ENCODE peak calls at places on chromosomes 11 and 22, in eight cellular contexts. I is adrenal gland, H is colonic mucosa, S is dorsolateral prefrontal cortex, J is body of pancreas, A is testis, F is kidney, B is AG04450. X is an unnamed sample.

GRCh38 chr11:46242462-46242960 is 35.0 kb upstream of the CREB3L1 start:
- DNase-seq in F (no peak), A (no peak), H (no peak), B (no peak), I (no peak), S (no peak), J (no peak), X (no peak)

GRCh38 chr11:88404932-88405710 is 67.6 kb upstream of the CTSC start:
- DNase-seq in H (no peak), A (no peak), F (no peak), I (no peak), J (no peak), B (no peak), S (no peak), X (no peak)

GRCh38 chr22:17471901-17472566 is 91.3 kb upstream of the SLC25A18 start:
- DNase-seq in B (no peak), I (no peak), A (no peak), S (no peak), H (no peak), J (no peak), F (no peak), X (no peak)

GRCh38 chr11:94806436-94806835 is 38.3 kb downstream of the AMOTL1 start:
- DNase-seq in B (no peak), F (no peak), I (no peak), J (no peak), S (no peak), H (no peak), A (no peak), X (no peak)

GRCh38 chr11:74019860-74020259 is 11.0 kb upstream of the UCP3 start:
- DNase-seq in I (no peak), S (no peak), H (no peak), J (no peak), F (no peak), A (no peak), B (no peak), X (no peak)

GRCh38 chr11:77047007-77047927 is 13.1 kb downstream of the B3GNT6 start:
- DNase-seq in S (peak; percentile 72), B (peak; percentile 79), F (no peak), H (peak; percentile 90), J (peak; percentile 80), A (peak; percentile 93), I (peak; percentile 86), X (peak; percentile 82)

GRCh38 chr22:49016909-49017768 is 810.5 kb downstream of the BRD1 start:
- DNase-seq in I (peak; percentile 7), A (no peak), B (no peak), S (no peak), J (peak; percentile 3), H (no peak), F (peak; percentile 22), X (peak; percentile 54)

GRCh38 chr11:47161134-47161854 is 15.4 kb downstream of the ARFGAP2 start:
- DNase-seq in H (peak; percentile 65), I (peak; percentile 62), J (peak; percentile 75), F (peak; percentile 80), A (peak; percentile 74), B (no peak), S (peak; percentile 64), X (no peak)

GRCh38 chr11:125079151-125079877 is 16.2 kb downstream of the SLC37A2 start:
- DNase-seq in S (no peak), B (no peak), I (no peak), F (no peak), J (no peak), H (no peak), A (no peak), X (no peak)

GRCh38 chr11:12121504-12121903 is 11.1 kb downstream of the MICAL2 start:
- DNase-seq in S (peak; percentile 93), A (no peak), I (no peak), B (no peak), J (no peak), F (no peak), H (no peak), X (no peak)

GRCh38 chr11:64870176-64870892 is 8.1 kb downstream of the EHD1 start:
- DNase-seq in I (no peak), S (no peak), F (no peak), J (no peak), H (no peak), A (no peak), B (no peak), X (peak; percentile 87)

GRCh38 chr22:44759430-44760310 is 7.3 kb downstream of the ARHGAP8 start:
- DNase-seq in S (no peak), J (no peak), F (peak; percentile 51), A (no peak), H (no peak), I (no peak), B (no peak), X (no peak)

GRCh38 chr11:5384335-5384734 is 723 bp downstream of the OR51M1 start:
- DNase-seq in I (no peak), F (no peak), S (no peak), A (no peak), H (no peak), J (no peak), B (no peak), X (no peak)

GRCh38 chr11:5394091-5394490 is 10.5 kb downstream of the OR51M1 start:
- DNase-seq in F (no peak), H (no peak), J (no peak), I (no peak), S (no peak), A (no peak), B (no peak), X (no peak)

GRCh38 chr11:5390210-5390609 is 6.6 kb downstream of the OR51M1 start:
- DNase-seq in B (no peak), I (no peak), S (no peak), A (no peak), J (no peak), H (no peak), F (no peak), X (no peak)
- TF ChIP-seq CTCF in B (peak; percentile 25), I (no peak), S (no peak), A (no peak), J (no peak), H (no peak), F (no peak), X (no peak)

DNA sequence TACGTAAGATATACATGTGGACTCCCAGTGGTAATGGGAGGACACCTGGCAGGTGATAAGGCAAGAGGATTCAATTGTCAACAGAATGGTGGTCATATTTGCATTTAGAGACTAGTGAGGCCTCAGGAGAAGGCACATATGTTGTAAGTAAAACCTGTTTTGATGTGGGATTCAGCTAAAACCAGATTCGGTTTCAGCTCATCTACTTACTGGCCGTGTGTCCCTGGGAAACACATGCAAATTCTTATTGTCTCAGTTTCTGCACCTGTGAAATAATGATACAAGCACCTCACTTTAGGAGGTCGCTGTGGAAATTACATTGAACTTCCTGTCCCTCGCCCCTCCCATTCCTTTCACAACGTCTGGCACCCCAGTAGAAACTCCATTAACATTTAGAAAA is 78.9 kb upstream of the FIBIN start:
- DNase-seq in B (no peak), I (no peak), A (no peak), J (no peak), S (no peak), H (no peak), F (no peak), X (no peak)
- H3K27ac ChIP-seq in B (no peak overlapping the region), I (no peak overlapping the region), A (no peak overlapping the region), J (no peak overlapping the region), S (no peak overlapping the region), H (no peak overlapping the region), F (no peak overlapping the region), X (no peak overlapping the region)

DNA sequence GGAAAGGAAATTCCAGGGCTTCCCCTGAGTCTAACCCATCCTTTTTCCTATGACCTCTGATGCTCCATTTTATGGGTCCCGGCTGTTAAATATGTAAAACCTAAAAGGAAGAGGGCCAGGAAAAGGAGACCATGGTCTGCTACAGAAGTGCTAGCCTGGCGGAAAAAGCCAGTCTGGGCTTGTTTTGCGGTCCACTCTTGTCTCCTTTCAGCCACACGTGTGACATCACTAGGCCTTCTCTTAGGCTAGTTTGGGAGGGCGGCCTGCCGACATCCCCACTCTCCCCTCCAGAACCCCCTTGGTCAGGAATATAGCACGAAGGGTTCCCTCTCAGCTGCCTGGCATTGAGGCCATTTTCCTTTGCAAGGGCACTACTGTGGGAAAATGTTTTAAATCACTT is 86.8 kb downstream of the UBASH3B start:
- DNase-seq in J (no peak), I (no peak), B (no peak), H (no peak), S (no peak), F (no peak), A (no peak), X (no peak)
- TF ChIP-seq CTCF in J (no peak), I (no peak), B (no peak), H (no peak), S (no peak), F (no peak), A (no peak), X (no peak)

GRCh38 chr11:78205256-78205655 is 16.5 kb downstream of the USP35 start:
- DNase-seq in J (no peak), F (no peak), H (no peak), A (no peak), I (no peak), B (no peak), S (no peak), X (no peak)

GRCh38 chr11:78202733-78203167 is 14.0 kb downstream of the USP35 start:
- DNase-seq in H (no peak), A (no peak), J (no peak), I (no peak), B (no peak), S (no peak), F (no peak), X (no peak)

GRCh38 chr11:78205691-78206090 is 17.0 kb downstream of the USP35 start:
- DNase-seq in S (no peak), H (no peak), A (no peak), F (no peak), I (no peak), J (no peak), B (no peak), X (peak; percentile 50)

GRCh38 chr11:78201096-78201495 is 12.4 kb downstream of the USP35 start:
- DNase-seq in J (no peak), F (no peak), B (no peak), H (no peak), A (no peak), S (no peak), I (no peak), X (no peak)

DNA sequence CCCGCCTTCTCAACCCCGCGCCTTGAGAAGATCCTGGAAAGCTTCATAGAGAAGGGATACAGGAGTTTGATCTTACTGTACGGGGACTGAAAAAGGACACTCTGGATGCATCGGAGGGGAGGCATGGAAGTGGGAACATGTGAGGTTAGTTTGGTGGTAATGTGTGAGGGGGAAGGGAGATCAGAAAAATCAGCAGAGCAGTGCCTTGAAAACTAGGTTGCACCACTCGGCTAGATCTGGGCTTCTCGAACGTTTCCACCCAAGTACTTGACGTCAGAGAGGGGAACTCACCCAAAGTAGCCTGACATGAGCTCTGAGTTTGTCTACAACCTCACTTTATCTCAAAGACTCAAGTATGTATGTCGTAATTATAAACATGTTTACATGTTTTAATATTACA is 14.5 kb downstream of the USP35 start:
- DNase-seq in B (no peak), H (no peak), I (no peak), J (no peak), S (no peak), A (no peak), F (no peak), X (no peak)
- H3K27ac ChIP-seq in B (no peak overlapping the region), H (no peak overlapping the region), I (no peak overlapping the region), J (no peak overlapping the region), S (no peak overlapping the region), A (no peak overlapping the region), F (no peak overlapping the region), X (no peak overlapping the region)